ENCODE peak calls at places on chromosome 20, in four cellular contexts. C is HL-60, F is fibroblast of mammary gland, O is neural progenitor cell. S is an unnamed sample.

GRCh38 chr20:48682529-48683385 is 145.0 kb downstream of the PREX1 start:
- DNase-seq in C (no peak), F (peak), O (peak), S (peak)

GRCh38 chr20:17873410-17874270 is 95.0 kb downstream of the SNX5 start:
- DNase-seq in O (peak), F (peak), C (no peak), S (peak)

GRCh38 chr20:15289337-15289736 is 951.9 kb upstream of the FLRT3 start:
- DNase-seq in F (no peak), O (no peak), C (no peak), S (no peak)

GRCh38 chr20:22385602-22386299 is 198.6 kb downstream of the FOXA2 start:
- DNase-seq in O (peak), F (no peak), C (no peak), S (no peak)

GRCh38 chr20:297925-298754 is 770 bp downstream of the ZCCHC3 start:
- DNase-seq in O (peak), F (peak), C (peak), S (peak)

GRCh38 chr20:40532103-40532502 is 156.9 kb downstream of the MAFB start:
- DNase-seq in C (no peak), O (peak), F (peak), S (no peak)

GRCh38 chr20:36773548-36774242 is at the start of gene DSN1:
- DNase-seq in O (peak), C (peak), F (peak), S (peak)

GRCh38 chr20:39871013-39871412 is 818.0 kb downstream of the MAFB start:
- DNase-seq in C (no peak), O (no peak), F (no peak), S (no peak)

GRCh38 chr20:23320317-23320716 is 30.3 kb upstream of the NXT1 start:
- DNase-seq in O (no peak), C (no peak), F (peak), S (no peak)

GRCh38 chr20:12318043-12318442 is 400.4 kb downstream of the BTBD3 start:
- DNase-seq in O (peak), C (no peak), F (no peak), S (no peak)

GRCh38 chr20:50017576-50018248 is 34.9 kb downstream of the SNAI1 start:
- DNase-seq in F (peak), C (no peak), O (no peak), S (no peak)

GRCh38 chr20:33789109-33789857 is 21.9 kb upstream of the CHMP4B start:
- DNase-seq in F (peak), C (peak), O (no peak), S (peak)

GRCh38 chr20:38191654-38192053 is 26.6 kb upstream of the TGM2 start:
- DNase-seq in O (no peak), C (peak), F (no peak), S (no peak)

GRCh38 chr20:50434653-50435396 is 75.4 kb upstream of the PTPN1 start:
- DNase-seq in C (no peak), O (no peak), F (peak), S (peak)

GRCh38 chr20:370151-370600 is 10.4 kb upstream of the TRIB3 start:
- DNase-seq in O (no peak), C (no peak), F (no peak), S (no peak)

GRCh38 chr20:63968928-63969760 is 586 bp downstream of the ZNF512B start:
- DNase-seq in F (no peak), O (peak), C (no peak), S (no peak)

GRCh38 chr20:59778615-59779200 is 154.7 kb downstream of the SYCP2 start:
- DNase-seq in F (no peak), O (no peak), C (no peak), S (no peak)

GRCh38 chr20:43415661-43416430 is 41.9 kb upstream of the SRSF6 start:
- DNase-seq in F (no peak), O (no peak), C (no peak), S (no peak)

GRCh38 chr20:17652411-17652810 is 29.6 kb downstream of the RRBP1 start:
- DNase-seq in F (no peak), O (no peak), C (no peak), S (no peak)

GRCh38 chr20:63934271-63935068 is 21.7 kb downstream of the UCKL1 start:
- DNase-seq in F (no peak), O (peak), C (no peak), S (no peak)

GRCh38 chr20:20233041-20233514 is 134.8 kb upstream of the INSM1 start:
- DNase-seq in O (no peak), F (no peak), C (peak), S (no peak)

GRCh38 chr20:20375862-20376261 is 8.0 kb downstream of the INSM1 start:
- DNase-seq in F (no peak), C (no peak), O (no peak), S (no peak)

GRCh38 chr20:23228912-23229311 is 121.7 kb upstream of the NXT1 start:
- DNase-seq in F (peak), C (no peak), O (no peak), S (peak)

GRCh38 chr20:605237-605636 is 4.9 kb downstream of the TCF15 start:
- DNase-seq in O (no peak), C (no peak), F (no peak), S (no peak)

GRCh38 chr20:57268399-57269076 is 2.1 kb upstream of the BMP7 start:
- DNase-seq in F (no peak), C (no peak), O (no peak), S (no peak)

GRCh38 chr20:57267158-57267821 is 849 bp upstream of the BMP7 start:
- DNase-seq in O (peak), C (no peak), F (no peak), S (no peak)

GRCh38 chr20:57269148-57269984 is 2.9 kb upstream of the BMP7 start:
- DNase-seq in O (no peak), F (no peak), C (no peak), S (no peak)

GRCh38 chr20:57272883-57273282 is 6.4 kb upstream of the BMP7 start:
- DNase-seq in F (no peak), C (no peak), O (peak), S (no peak)

DNA sequence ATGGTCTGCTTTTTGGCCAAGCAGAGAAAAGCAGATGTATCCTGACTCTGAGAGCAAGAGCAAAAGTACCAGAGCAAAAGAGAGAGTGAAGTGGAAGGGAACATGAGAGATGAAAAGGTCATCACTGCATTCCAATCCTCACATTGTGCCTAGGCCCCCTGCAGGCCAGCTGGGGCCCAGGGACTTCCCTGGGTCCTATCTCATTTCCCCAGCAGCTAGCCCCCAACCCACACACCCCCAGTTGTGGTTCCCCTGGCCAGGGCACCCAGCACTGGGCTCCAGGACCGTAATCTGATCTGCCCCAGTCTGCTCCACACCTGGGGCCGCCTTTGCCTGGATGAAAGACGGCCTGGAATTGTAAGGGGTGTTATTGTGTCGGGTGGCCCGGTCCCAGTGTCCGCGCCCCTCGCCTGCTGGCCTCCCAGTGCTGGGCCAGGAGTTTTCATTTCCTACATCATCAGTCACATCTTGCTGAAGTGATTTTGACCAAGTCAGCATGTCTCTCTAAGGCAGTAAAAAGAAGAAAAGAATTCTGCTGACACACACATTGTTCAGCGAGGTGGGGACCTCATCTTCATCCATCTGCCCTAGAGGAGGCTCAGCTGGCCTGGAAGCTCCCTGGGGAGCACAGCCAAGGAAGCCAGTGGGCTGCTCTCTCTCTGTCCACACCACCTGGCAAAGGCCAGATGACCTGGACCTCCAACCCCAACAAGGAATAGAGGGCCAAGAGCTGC is 3.9 kb upstream of the BMP7 start:
- DNase-seq in O (peak), F (no peak), C (no peak), S (no peak)
- TF ChIP-seq CTCF in O (peak), F (no peak), C (no peak), S (no peak)

GRCh38 chr20:11231742-11232141 is 557.9 kb upstream of the JAG1 start:
- DNase-seq in F (no peak), C (no peak), O (no peak), S (no peak)
- TF ChIP-seq CTCF in F (no peak), C (no peak), O (peak), S (no peak)

GRCh38 chr20:25247100-25247665 is 702 bp upstream of the PYGB start:
- DNase-seq in C (no peak), F (peak), O (peak), S (peak)
- TF ChIP-seq CTCF in C (peak), F (peak), O (peak), S (peak)

DNA sequence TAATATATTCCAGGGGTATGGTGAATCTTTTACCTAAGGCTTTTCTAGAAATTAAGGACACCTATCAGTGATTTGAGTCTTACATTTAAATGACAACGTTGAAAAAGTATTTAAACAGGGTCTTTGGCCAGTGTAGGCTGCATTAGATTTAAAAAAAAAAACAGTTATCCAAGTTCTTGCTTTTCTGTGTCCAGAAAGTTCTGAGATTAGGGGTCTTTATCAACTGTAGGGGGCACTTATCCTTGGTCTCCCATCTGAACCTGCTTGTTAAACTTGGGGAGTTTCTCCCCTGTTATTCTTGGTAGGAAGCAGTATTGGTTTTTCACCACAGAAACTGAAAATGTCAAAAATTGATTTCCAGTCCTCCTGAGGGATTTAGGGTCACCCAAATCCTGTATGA is 155.9 kb upstream of the ZNF217 start:
- DNase-seq in C (no peak), O (no peak), F (no peak), S (no peak)
- TF ChIP-seq CTCF in C (no peak), O (peak), F (no peak), S (no peak)

GRCh38 chr20:62805365-62805710 is 703 bp downstream of the OGFR start:
- DNase-seq in C (no peak), O (peak), F (no peak), S (no peak)

GRCh38 chr20:62804632-62805364 is at the start of gene OGFR:
- DNase-seq in F (no peak), O (peak), C (peak), S (peak)

GRCh38 chr20:62802026-62802712 is 2.5 kb upstream of the OGFR start:
- DNase-seq in C (no peak), O (no peak), F (no peak), S (no peak)

GRCh38 chr20:62805711-62806382 is 1.2 kb downstream of the OGFR start:
- DNase-seq in O (peak), C (no peak), F (peak), S (no peak)

DNA sequence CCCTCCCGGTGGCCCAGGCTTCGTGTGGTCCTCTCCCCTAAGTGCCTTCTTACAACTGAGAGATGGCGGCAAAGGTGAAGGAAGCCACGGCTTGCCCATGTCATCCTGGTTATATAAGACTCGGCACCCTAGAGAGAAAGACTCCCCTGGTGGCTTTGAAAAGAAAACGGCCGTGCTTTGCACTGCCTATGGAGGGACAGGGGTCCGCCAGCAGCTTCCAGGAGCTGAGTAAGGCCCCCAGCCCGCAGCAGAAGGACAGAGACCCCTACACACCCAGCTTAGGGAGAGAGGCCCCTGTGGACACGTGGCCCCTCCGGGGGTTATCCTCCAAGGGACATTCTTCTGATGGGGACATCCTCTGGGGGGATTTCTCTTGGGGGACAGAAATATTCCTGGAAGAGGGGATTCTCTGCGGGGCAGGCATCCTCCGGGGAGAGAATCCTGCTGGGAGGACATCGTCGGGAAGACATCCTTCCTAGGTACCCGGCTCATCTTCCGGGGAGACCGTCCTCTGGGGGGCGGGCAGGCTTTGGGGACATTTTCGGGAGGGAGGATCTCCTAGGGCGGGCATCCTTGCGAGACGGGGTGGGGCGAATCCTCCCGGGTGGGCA is 509 bp upstream of the OGFR start:
- DNase-seq in O (no peak), C (no peak), F (no peak), S (no peak)
- TF ChIP-seq CTCF in O (no peak), C (no peak), F (peak), S (no peak)

DNA sequence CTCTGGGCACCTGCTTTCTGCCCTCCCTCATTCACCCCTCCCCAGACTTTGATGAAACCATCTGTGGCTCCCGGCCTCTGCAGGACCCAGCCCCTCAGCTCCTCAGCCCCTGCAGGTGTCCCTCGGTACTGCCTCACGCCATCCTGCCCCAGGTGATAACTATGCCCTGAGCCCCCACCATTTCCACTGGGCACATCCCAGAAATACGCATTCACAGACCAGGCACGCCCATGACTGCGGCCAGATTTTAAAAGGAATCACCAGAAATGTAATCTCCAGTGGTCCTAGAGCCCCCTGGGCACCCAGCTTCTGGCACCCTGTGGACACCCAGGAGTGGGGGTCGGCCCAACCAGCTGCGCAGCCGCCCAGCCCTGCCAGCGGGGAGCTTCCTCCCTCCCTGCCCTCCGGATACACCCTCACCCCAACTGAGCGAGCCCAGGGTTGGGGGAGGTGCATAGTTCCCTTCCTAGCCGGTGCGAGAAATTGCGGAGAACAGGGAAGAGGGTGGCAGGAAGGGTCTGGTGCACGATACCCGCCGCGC is 585 bp upstream of the NTSR1 start:
- DNase-seq in O (peak), F (no peak), C (peak), S (no peak)
- TF ChIP-seq CTCF in O (peak), F (peak), C (no peak), S (peak)

GRCh38 chr20:24993337-24994185 is 1.0 kb upstream of the APMAP start:
- DNase-seq in F (peak), C (no peak), O (no peak), S (peak)
- TF ChIP-seq CTCF in F (peak), C (no peak), O (no peak), S (peak)

GRCh38 chr20:62136283-62137091 is 6.7 kb downstream of the PSMA7 start:
- DNase-seq in O (peak), F (peak), C (no peak), S (peak)

GRCh38 chr20:62138204-62138543 is 5.0 kb downstream of the PSMA7 start:
- DNase-seq in F (no peak), C (no peak), O (no peak), S (no peak)

GRCh38 chr20:62135573-62136266 is 7.5 kb downstream of the PSMA7 start:
- DNase-seq in C (no peak), O (no peak), F (no peak), S (no peak)

GRCh38 chr20:62137478-62138203 is 5.6 kb downstream of the PSMA7 start:
- DNase-seq in O (no peak), C (no peak), F (no peak), S (no peak)

GRCh38 chr20:62137092-62137384 is 6.2 kb downstream of the PSMA7 start:
- DNase-seq in C (no peak), O (no peak), F (no peak), S (no peak)
- TF ChIP-seq CTCF in C (no peak), O (no peak), F (no peak), S (no peak)

GRCh38 chr20:7936735-7937078 is 3.6 kb downstream of the HAO1 start:
- DNase-seq in F (no peak), C (no peak), O (no peak), S (no peak)
- TF ChIP-seq CTCF in F (no peak), C (no peak), O (no peak), S (no peak)

DNA sequence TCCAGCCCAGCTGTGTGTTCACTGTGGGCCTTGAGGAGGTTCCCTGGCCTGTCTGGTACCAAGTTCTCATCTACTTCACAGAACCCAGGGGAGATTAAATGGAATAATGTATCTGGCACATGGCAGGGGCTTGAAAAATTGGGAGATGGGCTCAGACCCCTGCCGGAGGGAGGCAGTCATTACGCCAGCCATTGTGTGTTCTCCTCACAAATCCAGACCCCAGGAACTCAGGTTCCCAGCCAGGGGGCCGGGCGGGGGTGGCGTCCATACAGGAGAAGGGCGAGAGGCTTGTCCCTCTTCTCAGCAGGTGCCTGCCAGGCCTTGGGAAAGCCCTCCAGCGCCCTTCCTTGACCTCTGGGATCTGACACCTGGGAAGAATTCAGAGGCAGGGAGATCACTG is 8.1 kb downstream of the NOL4L start:
- DNase-seq in C (no peak), O (no peak), F (no peak), S (no peak)
- TF ChIP-seq CTCF in C (no peak), O (peak), F (no peak), S (peak)

S was measured in astrocyte of the spinal cord.